ENCODE peak calls at places on chromosomes 16 and 17, in five cellular contexts. One of them, this sample, is unnamed.

GRCh38 chr16:2686912-2687507 is 4.7 kb downstream of the KCTD5 start:
- DNase-seq in transverse colon: peak
- DNase-seq in hepatocyte: no peak
- DNase-seq in fibroblast of pulmonary artery: no peak
- DNase-seq in DND-41: no peak
- DNase-seq in this sample: no peak

GRCh38 chr17:27456681-27457404 is 595 bp downstream of the KSR1 start:
- DNase-seq in transverse colon: peak
- DNase-seq in fibroblast of pulmonary artery: no peak
- DNase-seq in DND-41: no peak
- DNase-seq in hepatocyte: peak
- DNase-seq in this sample: no peak

GRCh38 chr16:30535777-30536190 is 1.1 kb upstream of the ZNF747 start:
- DNase-seq in transverse colon: peak
- DNase-seq in DND-41: peak
- DNase-seq in fibroblast of pulmonary artery: peak
- DNase-seq in hepatocyte: peak
- DNase-seq in this sample: peak

GRCh38 chr17:57486416-57486815 is 230.1 kb downstream of the MSI2 start:
- DNase-seq in DND-41: no peak
- DNase-seq in fibroblast of pulmonary artery: no peak
- DNase-seq in hepatocyte: no peak
- DNase-seq in transverse colon: no peak
- DNase-seq in this sample: peak

GRCh38 chr17:66730497-66730923 is 104.4 kb upstream of the CACNG5 start:
- DNase-seq in fibroblast of pulmonary artery: no peak
- DNase-seq in DND-41: no peak
- DNase-seq in transverse colon: no peak
- DNase-seq in hepatocyte: no peak
- DNase-seq in this sample: peak

GRCh38 chr17:49670002-49670401 is 7.9 kb downstream of the SPOP start:
- DNase-seq in DND-41: no peak
- DNase-seq in transverse colon: no peak
- DNase-seq in hepatocyte: no peak
- DNase-seq in fibroblast of pulmonary artery: no peak
- DNase-seq in this sample: no peak

GRCh38 chr16:46822270-46822669 is 8.7 kb downstream of the C16orf87 start:
- DNase-seq in fibroblast of pulmonary artery: peak
- DNase-seq in transverse colon: no peak
- DNase-seq in DND-41: no peak
- DNase-seq in hepatocyte: no peak
- DNase-seq in this sample: peak

GRCh38 chr17:63950940-63951907 is 19.1 kb upstream of the CD79B start:
- DNase-seq in transverse colon: peak
- DNase-seq in DND-41: no peak
- DNase-seq in fibroblast of pulmonary artery: no peak
- DNase-seq in hepatocyte: peak
- DNase-seq in this sample: no peak

GRCh38 chr16:80583466-80583865 is 42.7 kb downstream of the DYNLRB2 start:
- DNase-seq in transverse colon: no peak
- DNase-seq in DND-41: no peak
- DNase-seq in hepatocyte: no peak
- DNase-seq in fibroblast of pulmonary artery: peak
- DNase-seq in this sample: peak

GRCh38 chr16:75351183-75351582 is 82.1 kb downstream of the CFDP1 start:
- DNase-seq in transverse colon: no peak
- DNase-seq in fibroblast of pulmonary artery: peak
- DNase-seq in DND-41: no peak
- DNase-seq in hepatocyte: no peak
- DNase-seq in this sample: peak

GRCh38 chr16:85506358-85506911 is 106.7 kb upstream of the GSE1 start:
- DNase-seq in transverse colon: no peak
- DNase-seq in DND-41: no peak
- DNase-seq in fibroblast of pulmonary artery: no peak
- DNase-seq in hepatocyte: no peak
- DNase-seq in this sample: no peak

GRCh38 chr17:8475820-8476219 is 40.1 kb downstream of the NDEL1 start:
- DNase-seq in fibroblast of pulmonary artery: no peak
- DNase-seq in hepatocyte: no peak
- DNase-seq in DND-41: no peak
- DNase-seq in transverse colon: no peak
- DNase-seq in this sample: no peak

GRCh38 chr17:37160940-37161339 is 212.2 kb downstream of the AATF start:
- DNase-seq in hepatocyte: peak
- DNase-seq in transverse colon: no peak
- DNase-seq in fibroblast of pulmonary artery: peak
- DNase-seq in DND-41: no peak
- DNase-seq in this sample: peak

GRCh38 chr17:62033317-62033716 is 31.8 kb downstream of the MED13 start:
- DNase-seq in transverse colon: no peak
- DNase-seq in DND-41: no peak
- DNase-seq in hepatocyte: no peak
- DNase-seq in fibroblast of pulmonary artery: no peak
- DNase-seq in this sample: no peak

GRCh38 chr16:6375471-6376075 is 957.1 kb upstream of the RBFOX1 start:
- DNase-seq in hepatocyte: peak
- DNase-seq in transverse colon: no peak
- DNase-seq in fibroblast of pulmonary artery: no peak
- DNase-seq in DND-41: no peak
- DNase-seq in this sample: peak

GRCh38 chr16:84950906-84951305 is 60.4 kb downstream of the ZDHHC7 start:
- DNase-seq in DND-41: peak
- DNase-seq in hepatocyte: no peak
- DNase-seq in transverse colon: no peak
- DNase-seq in fibroblast of pulmonary artery: no peak
- DNase-seq in this sample: no peak

GRCh38 chr17:27398691-27399090 is 57.6 kb upstream of the KSR1 start:
- DNase-seq in hepatocyte: no peak
- DNase-seq in fibroblast of pulmonary artery: no peak
- DNase-seq in DND-41: no peak
- DNase-seq in transverse colon: no peak
- DNase-seq in this sample: no peak

GRCh38 chr17:81471804-81472456 is 40.7 kb downstream of the ACTG1 start:
- DNase-seq in transverse colon: peak
- DNase-seq in hepatocyte: peak
- DNase-seq in fibroblast of pulmonary artery: peak
- DNase-seq in DND-41: peak
- DNase-seq in this sample: peak

GRCh38 chr16:31202402-31203385 is at the start of gene PYCARD:
- DNase-seq in fibroblast of pulmonary artery: peak
- DNase-seq in hepatocyte: peak
- DNase-seq in DND-41: peak
- DNase-seq in transverse colon: peak
- DNase-seq in this sample: peak

GRCh38 chr16:12157510-12158093 is 181.1 kb downstream of the SNX29 start:
- DNase-seq in DND-41: no peak
- DNase-seq in transverse colon: no peak
- DNase-seq in fibroblast of pulmonary artery: peak
- DNase-seq in hepatocyte: no peak
- DNase-seq in this sample: peak

GRCh38 chr17:82881900-82882714 is 42.3 kb upstream of the ZNF750 start:
- DNase-seq in DND-41: peak
- DNase-seq in fibroblast of pulmonary artery: no peak
- DNase-seq in transverse colon: peak
- DNase-seq in hepatocyte: peak
- DNase-seq in this sample: no peak

GRCh38 chr16:66961065-66961744 is at the start of gene CES3:
- DNase-seq in fibroblast of pulmonary artery: peak
- DNase-seq in DND-41: peak
- DNase-seq in transverse colon: peak
- DNase-seq in hepatocyte: peak
- DNase-seq in this sample: peak

GRCh38 chr17:48529191-48529979 is 1.4 kb downstream of the HOXB1 start:
- DNase-seq in DND-41: no peak
- DNase-seq in transverse colon: no peak
- DNase-seq in fibroblast of pulmonary artery: no peak
- DNase-seq in hepatocyte: no peak
- DNase-seq in this sample: no peak

GRCh38 chr16:51383909-51384308 is 232.8 kb upstream of the SALL1 start:
- DNase-seq in transverse colon: no peak
- DNase-seq in fibroblast of pulmonary artery: no peak
- DNase-seq in DND-41: no peak
- DNase-seq in hepatocyte: no peak
- DNase-seq in this sample: no peak

GRCh38 chr17:9575381-9576072 is at the start of gene STX8:
- DNase-seq in transverse colon: peak
- DNase-seq in hepatocyte: peak
- DNase-seq in DND-41: peak
- DNase-seq in fibroblast of pulmonary artery: peak
- DNase-seq in this sample: peak

GRCh38 chr17:18246880-18247612 is 11.5 kb downstream of the FLII start:
- DNase-seq in transverse colon: peak
- DNase-seq in DND-41: peak
- DNase-seq in fibroblast of pulmonary artery: peak
- DNase-seq in hepatocyte: peak
- DNase-seq in this sample: no peak

DNA sequence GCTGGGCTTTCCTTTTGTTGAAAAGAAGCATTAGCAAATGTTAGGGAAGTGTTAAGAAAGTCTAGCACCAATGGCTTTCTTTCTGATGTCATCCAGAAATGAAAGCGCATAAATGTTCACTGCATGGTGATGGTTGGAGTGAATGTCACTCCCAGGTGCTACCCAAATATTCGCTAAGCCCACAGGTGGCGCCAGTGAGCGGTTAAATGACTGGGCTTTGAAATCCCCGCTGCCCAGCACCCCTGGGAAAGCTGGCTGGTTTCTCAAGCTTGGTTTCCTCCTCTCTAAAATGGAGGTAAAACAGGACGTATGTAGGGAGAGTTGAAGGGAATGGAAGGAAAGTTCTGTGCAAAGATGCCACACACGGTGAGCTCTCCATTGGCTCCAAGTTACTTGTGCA is 104.4 kb downstream of the IRX5 start:
- DNase-seq in DND-41: peak
- DNase-seq in hepatocyte: peak
- DNase-seq in transverse colon: no peak
- DNase-seq in fibroblast of pulmonary artery: no peak
- DNase-seq in this sample: no peak
- TF ChIP-seq CTCF in DND-41: peak
- TF ChIP-seq CTCF in hepatocyte: peak
- TF ChIP-seq CTCF in transverse colon: peak
- TF ChIP-seq CTCF in fibroblast of pulmonary artery: peak
- TF ChIP-seq CTCF in this sample: peak

GRCh38 chr17:35191001-35191695 is 3.0 kb downstream of the SLC35G3 start:
- DNase-seq in fibroblast of pulmonary artery: no peak
- DNase-seq in transverse colon: no peak
- DNase-seq in DND-41: no peak
- DNase-seq in hepatocyte: no peak
- DNase-seq in this sample: no peak

GRCh38 chr17:35187481-35187880 is 6.7 kb downstream of the SLC35G3 start:
- DNase-seq in fibroblast of pulmonary artery: no peak
- DNase-seq in hepatocyte: no peak
- DNase-seq in transverse colon: no peak
- DNase-seq in DND-41: no peak
- DNase-seq in this sample: no peak

GRCh38 chr17:35185849-35186248 is 8.3 kb downstream of the SLC35G3 start:
- DNase-seq in hepatocyte: no peak
- DNase-seq in transverse colon: no peak
- DNase-seq in fibroblast of pulmonary artery: no peak
- DNase-seq in DND-41: no peak
- DNase-seq in this sample: no peak

GRCh38 chr17:35189291-35189690 is 4.9 kb downstream of the SLC35G3 start:
- DNase-seq in DND-41: no peak
- DNase-seq in fibroblast of pulmonary artery: peak
- DNase-seq in hepatocyte: no peak
- DNase-seq in transverse colon: no peak
- DNase-seq in this sample: peak

DNA sequence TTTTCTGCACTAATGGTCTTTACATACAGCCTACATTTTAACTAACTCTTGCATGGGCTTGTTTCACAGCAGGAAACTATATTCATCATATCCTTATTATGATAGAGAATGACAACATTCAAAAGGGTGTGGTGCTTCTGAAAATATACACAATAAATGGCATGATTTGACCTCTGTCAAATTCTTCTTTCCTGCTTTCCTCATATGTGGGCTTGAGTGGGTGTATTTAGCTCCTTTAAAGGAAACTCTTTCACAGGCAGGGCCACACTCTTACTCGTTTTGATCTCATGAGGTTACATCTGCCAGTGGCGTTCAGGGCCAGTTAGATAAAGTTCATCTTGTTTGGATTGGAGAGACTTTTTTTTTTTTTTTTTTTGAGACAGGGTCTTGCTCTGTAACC is 6.1 kb downstream of the SLC35G3 start:
- DNase-seq in transverse colon: no peak
- DNase-seq in DND-41: no peak
- DNase-seq in hepatocyte: no peak
- DNase-seq in fibroblast of pulmonary artery: no peak
- DNase-seq in this sample: peak
- H3K4me3 ChIP-seq in transverse colon: no peak
- H3K4me3 ChIP-seq in DND-41: no peak
- H3K4me3 ChIP-seq in hepatocyte: no peak
- H3K4me3 ChIP-seq in fibroblast of pulmonary artery: no peak
- H3K4me3 ChIP-seq in this sample: no peak

DNA sequence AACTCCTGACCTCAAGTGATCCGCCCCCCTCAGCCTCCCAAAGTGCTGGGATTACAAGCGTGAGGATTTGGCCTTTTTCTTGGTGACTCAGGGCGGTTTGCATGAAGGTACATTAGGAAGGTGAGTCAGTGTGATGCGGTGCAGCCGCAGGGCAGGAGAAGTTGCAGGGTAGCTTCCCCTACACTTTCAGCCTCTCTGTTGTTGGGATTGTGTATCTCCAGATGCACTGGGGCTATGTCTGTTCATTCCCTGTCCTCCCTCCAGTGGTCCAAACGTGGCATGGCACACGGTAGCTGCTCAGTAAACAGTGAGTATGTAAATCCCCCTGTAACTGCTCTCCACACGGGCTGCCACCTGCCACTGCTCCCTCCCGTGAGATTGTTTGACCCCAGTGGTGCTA is 109.1 kb upstream of the CDC42EP4 start:
- DNase-seq in DND-41: no peak
- DNase-seq in fibroblast of pulmonary artery: peak
- DNase-seq in transverse colon: no peak
- DNase-seq in hepatocyte: no peak
- DNase-seq in this sample: peak
- TF ChIP-seq CTCF in DND-41: peak
- TF ChIP-seq CTCF in fibroblast of pulmonary artery: peak
- TF ChIP-seq CTCF in transverse colon: no peak
- TF ChIP-seq CTCF in hepatocyte: no peak
- TF ChIP-seq CTCF in this sample: peak

GRCh38 chr16:56632848-56633365 is 448 bp downstream of the MT1M start:
- DNase-seq in hepatocyte: no peak
- DNase-seq in fibroblast of pulmonary artery: no peak
- DNase-seq in DND-41: no peak
- DNase-seq in transverse colon: no peak
- DNase-seq in this sample: no peak

GRCh38 chr16:56631197-56631596 is 1.3 kb upstream of the MT1M start:
- DNase-seq in DND-41: no peak
- DNase-seq in transverse colon: no peak
- DNase-seq in fibroblast of pulmonary artery: no peak
- DNase-seq in hepatocyte: no peak
- DNase-seq in this sample: no peak

GRCh38 chr16:56632160-56632847 is at the start of gene MT1M:
- DNase-seq in fibroblast of pulmonary artery: no peak
- DNase-seq in hepatocyte: peak
- DNase-seq in transverse colon: peak
- DNase-seq in DND-41: no peak
- DNase-seq in this sample: no peak

GRCh38 chr16:56630134-56630533 is 2.3 kb upstream of the MT1M start:
- DNase-seq in hepatocyte: no peak
- DNase-seq in DND-41: no peak
- DNase-seq in fibroblast of pulmonary artery: no peak
- DNase-seq in transverse colon: no peak
- DNase-seq in this sample: no peak

GRCh38 chr16:56631832-56632159 is 663 bp upstream of the MT1M start:
- DNase-seq in DND-41: no peak
- DNase-seq in fibroblast of pulmonary artery: no peak
- DNase-seq in hepatocyte: no peak
- DNase-seq in transverse colon: no peak
- DNase-seq in this sample: no peak
- H3K4me3 ChIP-seq in DND-41: no peak
- H3K4me3 ChIP-seq in fibroblast of pulmonary artery: peak
- H3K4me3 ChIP-seq in hepatocyte: peak
- H3K4me3 ChIP-seq in transverse colon: peak
- H3K4me3 ChIP-seq in this sample: peak

This sample was measured in astrocyte of the spinal cord.